ENCODE peak calls at places on chromosomes 5 and 9, in nine cellular contexts. S, F, V, Z, M, Q, X, P and N are unnamed samples.

GRCh38 chr5:75168026-75168750 is 68.5 kb downstream of the ANKRD31 start:
- DNase-seq in S (no peak), F (no peak), V (no peak), Z (no peak), M (no peak), Q (no peak), X (no peak), P (no peak), N (no peak)

GRCh38 chr9:107425110-107426025 is 64.2 kb downstream of the KLF4 start:
- DNase-seq in S (peak), F (peak), V (peak), Z (peak), M (no peak), Q (peak), X (peak), P (peak), N (peak)

GRCh38 chr9:79301549-79301948 is 270.2 kb upstream of the TLE4 start:
- DNase-seq in S (no peak), F (no peak), V (no peak), Z (no peak), M (no peak), Q (no peak), X (no peak), P (peak), N (no peak)

GRCh38 chr9:97480749-97481148 is 20.7 kb upstream of the TMOD1 start:
- DNase-seq in S (no peak), F (no peak), V (no peak), Z (no peak), M (no peak), Q (no peak), X (no peak), P (no peak), N (no peak)

GRCh38 chr5:96758621-96759020 is 49.1 kb downstream of the ERAP1 start:
- DNase-seq in S (no peak), F (no peak), V (no peak), Z (no peak), M (no peak), Q (no peak), X (no peak), P (no peak), N (no peak)

GRCh38 chr9:129258823-129259301 is 80.8 kb upstream of the IER5L start:
- DNase-seq in S (no peak), F (no peak), V (no peak), Z (no peak), M (no peak), Q (no peak), X (no peak), P (no peak), N (peak)

GRCh38 chr5:77774981-77775772 is 962 bp downstream of the TBCA start:
- DNase-seq in S (no peak), F (no peak), V (no peak), Z (no peak), M (no peak), Q (peak), X (no peak), P (no peak), N (no peak)

GRCh38 chr5:159819671-159820411 is 96.4 kb upstream of the ADRA1B start:
- DNase-seq in S (no peak), F (no peak), V (no peak), Z (peak), M (no peak), Q (no peak), X (no peak), P (no peak), N (peak)

GRCh38 chr5:54379590-54379989 is 69.2 kb upstream of the ARL15 start:
- DNase-seq in S (no peak), F (no peak), V (no peak), Z (no peak), M (no peak), Q (no peak), X (no peak), P (no peak), N (no peak)